ENCODE peak calls at places on chromosomes 3 and 15, in five cellular contexts. Z is CD8-positive, alpha-beta T cell; G is heart left ventricle; L is lower leg skin; P is stimulated activated CD8-positive, alpha-beta memory T cell treated with anti-CD3 and anti-CD28 coated beads, Interleukin-15, amount 100 ng/mL, for 24 hours. A is an unnamed sample.

GRCh38 chr3:166013073-166013679 is 176.0 kb upstream of the BCHE start:
- DNase-seq in L (no peak), P (no peak), G (no peak), Z (no peak), A (no peak)

GRCh38 chr15:56215769-56216168 is 27.9 kb downstream of the RFX7 start:
- DNase-seq in L (no peak), G (no peak), P (no peak), Z (no peak), A (no peak)

GRCh38 chr3:121072128-121072527 is 164.1 kb downstream of the STXBP5L start:
- DNase-seq in P (no peak), Z (no peak), G (peak; percentile 33), L (no peak), A (no peak)

GRCh38 chr15:68609618-68610017 is 30.8 kb downstream of the CORO2B start:
- DNase-seq in G (peak; percentile 89), P (no peak), L (peak; percentile 95), Z (no peak), A (no peak)

GRCh38 chr15:52730163-52730562 is 51.0 kb upstream of the ATOSA start:
- DNase-seq in Z (peak; percentile 63), P (no peak), G (no peak), L (no peak), A (no peak)

GRCh38 chr3:152827313-152827712 is 7.6 kb upstream of the P2RY1 start:
- DNase-seq in L (no peak), Z (no peak), P (no peak), G (no peak), A (no peak)

GRCh38 chr15:101451192-101451799 is 38.2 kb downstream of the PCSK6 start:
- DNase-seq in L (peak; percentile 88), P (no peak), Z (no peak), G (peak; percentile 80), A (peak; percentile 81)

GRCh38 chr3:194205675-194206133 is 69.8 kb downstream of the HES1 start:
- DNase-seq in G (no peak), P (no peak), Z (no peak), L (no peak), A (no peak)

GRCh38 chr3:165210727-165211126 is 14.5 kb upstream of the SLITRK3 start:
- DNase-seq in G (no peak), P (no peak), Z (no peak), L (no peak), A (no peak)

GRCh38 chr3:5096368-5096767 is 25.7 kb upstream of the ARL8B start:
- DNase-seq in Z (no peak), G (no peak), P (no peak), L (no peak), A (no peak)

GRCh38 chr3:53495518-53496501 is 1.4 kb downstream of the CACNA1D start:
- DNase-seq in P (no peak), L (no peak), G (no peak), Z (no peak), A (no peak)

GRCh38 chr15:60399931-60400330 is 2.1 kb upstream of the ANXA2 start:
- DNase-seq in Z (no peak), L (no peak), P (no peak), G (no peak), A (no peak)

GRCh38 chr15:96093063-96093462 is 237.4 kb upstream of the NR2F2 start:
- DNase-seq in L (no peak), G (no peak), Z (no peak), P (no peak), A (no peak)

GRCh38 chr3:1087066-1087555 is 5.7 kb upstream of the CNTN6 start:
- DNase-seq in Z (no peak), G (no peak), P (no peak), L (no peak), A (no peak)

GRCh38 chr15:98391131-98391530 is 257.2 kb upstream of the IGF1R start:
- DNase-seq in G (no peak), Z (no peak), P (no peak), L (peak; percentile 34), A (no peak)

GRCh38 chr3:73068419-73068818 is 7.0 kb downstream of the EBLN2 start:
- DNase-seq in L (no peak), Z (no peak), G (no peak), P (no peak), A (no peak)

GRCh38 chr3:129315386-129315991 is 36.8 kb downstream of the HMCES start:
- DNase-seq in P (no peak), Z (peak; percentile 70), G (peak; percentile 37), L (no peak), A (peak; percentile 90)

GRCh38 chr15:28992996-28993719 is 107.4 kb downstream of the APBA2 start:
- DNase-seq in P (no peak), Z (no peak), G (no peak), L (no peak), A (no peak)

GRCh38 chr3:163450684-163451083 is 1627.6 kb downstream of the SI start:
- DNase-seq in L (no peak), G (no peak), P (no peak), Z (no peak), A (no peak)

GRCh38 chr3:52277071-52277964 is 1.1 kb downstream of the WDR82 start:
- DNase-seq in Z (peak; percentile 84), L (peak; percentile 95), P (peak; percentile 47), G (peak; percentile 90), A (peak; percentile 95)

GRCh38 chr3:106176734-106177133 is 307.9 kb upstream of the CBLB start:
- DNase-seq in L (no peak), Z (peak; percentile 61), P (no peak), G (no peak), A (no peak)

GRCh38 chr3:47010910-47011309 is 31.4 kb downstream of the NBEAL2 start:
- DNase-seq in L (peak; percentile 76), G (no peak), P (no peak), Z (no peak), A (no peak)

GRCh38 chr3:195020921-195021320 is 250.0 kb downstream of the XXYLT1 start:
- DNase-seq in G (no peak), P (no peak), L (no peak), Z (no peak), A (peak; percentile 14)

GRCh38 chr15:38374477-38374876 is 79.5 kb upstream of the FAM98B start:
- DNase-seq in L (no peak), G (peak; percentile 45), Z (no peak), P (no peak), A (no peak)

GRCh38 chr3:64300790-64301423 is 75.6 kb upstream of the PRICKLE2 start:
- DNase-seq in P (no peak), L (no peak), G (no peak), Z (no peak), A (no peak)

GRCh38 chr3:52446631-52447511 is 2.0 kb upstream of the SEMA3G start:
- DNase-seq in P (peak; percentile 35), G (peak; percentile 60), L (no peak), Z (peak; percentile 86), A (no peak)

GRCh38 chr15:96893159-96893906 is 562.8 kb downstream of the NR2F2 start:
- DNase-seq in G (no peak), L (no peak), P (no peak), Z (no peak), A (no peak)

GRCh38 chr3:47512416-47513124 is 942 bp downstream of the ELP6 start:
- DNase-seq in L (no peak), Z (peak; percentile 52), G (no peak), P (no peak), A (no peak)

GRCh38 chr3:134373278-134373941 is 837 bp downstream of the AMOTL2 start:
- DNase-seq in Z (no peak), P (no peak), L (peak; percentile 96), G (peak; percentile 90), A (peak; percentile 90)